ENCODE peak calls at places on chromosomes 4 and X, in four cellular contexts. D, G, U and R are unnamed samples.

GRCh38 chrX:101291204-101291603 is at the start of gene TAF7L:
- DNase-seq in D (no peak), G (no peak), U (no peak), R (no peak)

GRCh38 chr4:70531981-70532380 is 13.6 kb downstream of the AMTN start:
- DNase-seq in D (no peak), G (no peak), U (no peak), R (no peak)

GRCh38 chr4:38621004-38621684 is 42.9 kb upstream of the KLF3 start:
- DNase-seq in D (peak), G (peak), U (no peak), R (no peak)

GRCh38 chr4:55808187-55808586 is 11.4 kb upstream of the EXOC1L start:
- DNase-seq in D (no peak), G (no peak), U (no peak), R (no peak)

GRCh38 chr4:36835246-36835645 is 409.3 kb upstream of the NWD2 start:
- DNase-seq in D (no peak), G (no peak), U (no peak), R (no peak)

GRCh38 chr4:145183023-145183422 is 2.6 kb upstream of the OTUD4 start:
- DNase-seq in D (no peak), G (no peak), U (no peak), R (no peak)

GRCh38 chr4:4419896-4420295 is 33.0 kb downstream of the NSG1 start:
- DNase-seq in D (no peak), G (no peak), U (no peak), R (no peak)

GRCh38 chr4:69470561-69470960 is 25.1 kb downstream of the UGT2B4 start:
- DNase-seq in D (no peak), G (no peak), U (no peak), R (no peak)

GRCh38 chr4:8688041-8688907 is 95.7 kb downstream of the CPZ start:
- DNase-seq in D (peak), G (no peak), U (no peak), R (peak)

GRCh38 chr4:88737304-88738015 is 39.8 kb upstream of the NAP1L5 start:
- DNase-seq in D (no peak), G (no peak), U (no peak), R (peak)

GRCh38 chr4:166687828-166688227 is 546.5 kb downstream of the SPOCK3 start:
- DNase-seq in D (no peak), G (no peak), U (no peak), R (no peak)

GRCh38 chr4:7842384-7843279 is 97.0 kb downstream of the AFAP1 start:
- DNase-seq in D (peak), G (peak), U (no peak), R (no peak)

GRCh38 chrX:10525381-10525780 is 95.0 kb downstream of the MID1 start:
- DNase-seq in D (no peak), G (no peak), U (no peak), R (no peak)

GRCh38 chr4:18109677-18110076 is 88.1 kb upstream of the LCORL start:
- DNase-seq in D (no peak), G (no peak), U (no peak), R (no peak)

GRCh38 chr4:17013382-17014006 is 115.0 kb upstream of the LDB2 start:
- DNase-seq in D (peak), G (peak), U (no peak), R (no peak)

GRCh38 chr4:2058264-2059033 is 678 bp upstream of the NAT8L start:
- DNase-seq in D (no peak), G (no peak), U (peak), R (no peak)

GRCh38 chr4:113637823-113638691 is 123.5 kb downstream of the CAMK2D start:
- DNase-seq in D (no peak), G (no peak), U (no peak), R (peak)

GRCh38 chr4:7699040-7699439 is 240.6 kb downstream of the AFAP1 start:
- DNase-seq in D (peak), G (peak), U (no peak), R (no peak)

GRCh38 chr4:166091914-166092510 is 219.0 kb downstream of the TLL1 start:
- DNase-seq in D (peak), G (peak), U (no peak), R (peak)

GRCh38 chrX:9339603-9340569 is 125.0 kb upstream of the TBL1X start:
- DNase-seq in D (no peak), G (no peak), U (peak), R (no peak)

GRCh38 chr4:122224348-122224747 is 72.2 kb downstream of the BLTP1 start:
- DNase-seq in D (peak), G (no peak), U (no peak), R (no peak)

GRCh38 chr4:119652978-119653377 is 24.4 kb upstream of the PDE5A start:
- DNase-seq in D (peak), G (no peak), U (no peak), R (no peak)

GRCh38 chr4:12360391-12360790 is 931.7 kb upstream of the HS3ST1 start:
- DNase-seq in D (no peak), G (no peak), U (no peak), R (no peak)

GRCh38 chr4:183840311-183840710 is 64.8 kb upstream of the STOX2 start:
- DNase-seq in D (peak), G (peak), U (peak), R (peak)

GRCh38 chr4:161714022-161714751 is 449.6 kb downstream of the FSTL5 start:
- DNase-seq in D (peak), G (peak), U (no peak), R (no peak)

GRCh38 chr4:98529970-98530569 is 128.3 kb downstream of the TSPAN5 start:
- DNase-seq in D (no peak), G (no peak), U (no peak), R (no peak)

GRCh38 chr4:137510866-137511265 is 21.4 kb downstream of the PCDH18 start:
- DNase-seq in D (peak), G (peak), U (no peak), R (no peak)